ENCODE peak calls at places on chromosomes 11 and 22, in five cellular contexts. One of them, this sample, is unnamed.

GRCh38 chr11:36564376-36565032 is 3.3 kb upstream of the RAG1 start:
- DNase-seq in GM23338: peak; percentile 85
- DNase-seq in cardiac muscle cell: peak; percentile 75
- DNase-seq in pancreas: no peak
- DNase-seq in A549: peak; percentile 15
- DNase-seq in this sample: peak; percentile 30

GRCh38 chr11:71253794-71254193 is 1.4 kb upstream of the SHANK2 start:
- DNase-seq in GM23338: no peak
- DNase-seq in cardiac muscle cell: no peak
- DNase-seq in pancreas: no peak
- DNase-seq in A549: no peak
- DNase-seq in this sample: no peak

GRCh38 chr11:2760196-2760871 is 60.5 kb upstream of the KCNQ1OT1 start:
- DNase-seq in GM23338: no peak
- DNase-seq in cardiac muscle cell: no peak
- DNase-seq in pancreas: peak; percentile 38
- DNase-seq in A549: no peak
- DNase-seq in this sample: peak; percentile 38

GRCh38 chr22:38415561-38416321 is 39.3 kb downstream of the KCNJ4 start:
- DNase-seq in GM23338: peak; percentile 69
- DNase-seq in cardiac muscle cell: no peak
- DNase-seq in pancreas: peak; percentile 48
- DNase-seq in A549: no peak
- DNase-seq in this sample: no peak

GRCh38 chr11:1473786-1474185 is 12.8 kb downstream of the MOB2 start:
- DNase-seq in GM23338: no peak
- DNase-seq in cardiac muscle cell: no peak
- DNase-seq in pancreas: no peak
- DNase-seq in A549: no peak
- DNase-seq in this sample: no peak

GRCh38 chr11:69654660-69655478 is 13.9 kb downstream of the CCND1 start:
- DNase-seq in GM23338: peak; percentile 24
- DNase-seq in cardiac muscle cell: no peak
- DNase-seq in pancreas: peak; percentile 77
- DNase-seq in A549: peak; percentile 88
- DNase-seq in this sample: peak; percentile 94

GRCh38 chr11:73152086-73152853 is 10.2 kb upstream of the FCHSD2 start:
- DNase-seq in GM23338: no peak
- DNase-seq in cardiac muscle cell: no peak
- DNase-seq in pancreas: no peak
- DNase-seq in A549: no peak
- DNase-seq in this sample: no peak

GRCh38 chr22:26409705-26410376 is 19.2 kb upstream of the ASPHD2 start:
- DNase-seq in GM23338: no peak
- DNase-seq in cardiac muscle cell: no peak
- DNase-seq in pancreas: no peak
- DNase-seq in A549: no peak
- DNase-seq in this sample: no peak

GRCh38 chr11:57321388-57321995 is 3.3 kb downstream of the TNKS1BP1 start:
- DNase-seq in GM23338: no peak
- DNase-seq in cardiac muscle cell: no peak
- DNase-seq in pancreas: peak; percentile 68
- DNase-seq in A549: peak; percentile 53
- DNase-seq in this sample: no peak

GRCh38 chr11:47514825-47515647 is 37.9 kb downstream of the CELF1 start:
- DNase-seq in GM23338: peak; percentile 51
- DNase-seq in cardiac muscle cell: peak; percentile 82
- DNase-seq in pancreas: no peak
- DNase-seq in A549: no peak
- DNase-seq in this sample: no peak

GRCh38 chr22:24510694-24511625 is 15.8 kb downstream of the UPB1 start:
- DNase-seq in GM23338: no peak
- DNase-seq in cardiac muscle cell: peak; percentile 88
- DNase-seq in pancreas: no peak
- DNase-seq in A549: no peak
- DNase-seq in this sample: no peak

GRCh38 chr11:61949169-61950034 is 749 bp upstream of the BEST1 start:
- DNase-seq in GM23338: peak; percentile 88
- DNase-seq in cardiac muscle cell: peak; percentile 98
- DNase-seq in pancreas: peak; percentile 82
- DNase-seq in A549: peak; percentile 51
- DNase-seq in this sample: peak; percentile 85

GRCh38 chr22:49476176-49476575 is 351.5 kb downstream of the BRD1 start:
- DNase-seq in GM23338: no peak
- DNase-seq in cardiac muscle cell: no peak
- DNase-seq in pancreas: no peak
- DNase-seq in A549: no peak
- DNase-seq in this sample: no peak

GRCh38 chr11:117300301-117300700 is 9.2 kb downstream of the BACE1-AS start:
- DNase-seq in GM23338: peak; percentile 63
- DNase-seq in cardiac muscle cell: peak; percentile 63
- DNase-seq in pancreas: peak; percentile 84
- DNase-seq in A549: no peak
- DNase-seq in this sample: no peak

GRCh38 chr11:63592975-63593395 is 21.2 kb downstream of the PLAAT3 start:
- DNase-seq in GM23338: peak; percentile 60
- DNase-seq in cardiac muscle cell: peak; percentile 59
- DNase-seq in pancreas: no peak
- DNase-seq in A549: peak; percentile 45
- DNase-seq in this sample: peak; percentile 69

GRCh38 chr22:37121887-37122591 is 12.5 kb upstream of the TMPRSS6 start:
- DNase-seq in GM23338: peak; percentile 37
- DNase-seq in cardiac muscle cell: peak; percentile 34
- DNase-seq in pancreas: no peak
- DNase-seq in A549: no peak
- DNase-seq in this sample: peak; percentile 60

GRCh38 chr11:17734986-17735822 is 623 bp downstream of the KCNC1 start:
- DNase-seq in GM23338: peak; percentile 87
- DNase-seq in cardiac muscle cell: peak; percentile 82
- DNase-seq in pancreas: peak; percentile 92
- DNase-seq in A549: peak; percentile 56
- DNase-seq in this sample: peak; percentile 71

GRCh38 chr11:80722616-80723015 is 1281.8 kb upstream of the TENM4 start:
- DNase-seq in GM23338: no peak
- DNase-seq in cardiac muscle cell: peak; percentile 54
- DNase-seq in pancreas: no peak
- DNase-seq in A549: no peak
- DNase-seq in this sample: no peak

GRCh38 chr11:60912223-60912850 is 1.6 kb upstream of the TMEM109 start:
- DNase-seq in GM23338: peak; percentile 35
- DNase-seq in cardiac muscle cell: no peak
- DNase-seq in pancreas: no peak
- DNase-seq in A549: no peak
- DNase-seq in this sample: no peak

GRCh38 chr11:85810871-85811611 is at the start of gene SYTL2:
- DNase-seq in GM23338: peak; percentile 86
- DNase-seq in cardiac muscle cell: peak; percentile 46
- DNase-seq in pancreas: peak; percentile 85
- DNase-seq in A549: peak; percentile 75
- DNase-seq in this sample: peak; percentile 47

GRCh38 chr22:33917744-33918406 is 2.4 kb downstream of the LARGE1 start:
- DNase-seq in GM23338: peak; percentile 66
- DNase-seq in cardiac muscle cell: no peak
- DNase-seq in pancreas: no peak
- DNase-seq in A549: no peak
- DNase-seq in this sample: no peak

GRCh38 chr11:30919389-30920172 is 333.4 kb upstream of the MPPED2 start:
- DNase-seq in GM23338: no peak
- DNase-seq in cardiac muscle cell: no peak
- DNase-seq in pancreas: no peak
- DNase-seq in A549: no peak
- DNase-seq in this sample: no peak

GRCh38 chr11:124670732-124671131 is 2.8 kb downstream of the SIAE start:
- DNase-seq in GM23338: peak; percentile 20
- DNase-seq in cardiac muscle cell: peak; percentile 62
- DNase-seq in pancreas: no peak
- DNase-seq in A549: no peak
- DNase-seq in this sample: no peak

GRCh38 chr11:2847511-2847910 is 38.1 kb downstream of the CDKN1C start:
- DNase-seq in GM23338: no peak
- DNase-seq in cardiac muscle cell: no peak
- DNase-seq in pancreas: no peak
- DNase-seq in A549: no peak
- DNase-seq in this sample: no peak

DNA sequence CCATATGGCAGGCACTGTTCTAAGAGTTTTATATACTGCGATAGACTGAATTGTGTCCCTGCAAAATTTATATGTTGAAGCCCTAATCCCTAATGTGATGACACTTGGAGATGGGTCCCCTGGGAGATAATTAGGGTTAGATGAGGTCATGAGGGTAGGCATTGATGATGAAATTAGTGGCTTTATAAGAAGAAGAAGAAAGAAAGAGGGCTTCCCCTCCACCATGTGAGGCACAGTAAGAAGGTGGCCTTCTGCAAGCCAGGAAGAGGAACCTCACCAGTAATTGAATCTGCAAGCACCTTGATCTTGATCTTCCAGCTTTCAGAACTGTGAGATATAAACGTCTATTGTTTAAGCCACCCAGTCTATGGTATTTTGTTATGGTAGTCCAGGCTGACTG is 46.6 kb upstream of the TENM4 start:
- DNase-seq in GM23338: no peak
- DNase-seq in cardiac muscle cell: no peak
- DNase-seq in pancreas: no peak
- DNase-seq in A549: no peak
- DNase-seq in this sample: no peak
- H3K27ac ChIP-seq in GM23338: no peak overlapping the region
- H3K27ac ChIP-seq in cardiac muscle cell: no peak overlapping the region
- H3K27ac ChIP-seq in pancreas: no peak overlapping the region
- H3K27ac ChIP-seq in A549: no peak overlapping the region
- H3K27ac ChIP-seq in this sample: no peak overlapping the region

GRCh38 chr22:19713650-19714319 is 518 bp upstream of the SEPTIN5 start:
- DNase-seq in GM23338: peak; percentile 60
- DNase-seq in cardiac muscle cell: no peak
- DNase-seq in pancreas: peak; percentile 79
- DNase-seq in A549: no peak
- DNase-seq in this sample: no peak
- H3K4me1 ChIP-seq in GM23338: peaks cover 4% of the 10 kb centered on the region
- H3K4me1 ChIP-seq in cardiac muscle cell: no peaks in the 10 kb centered on the region
- H3K4me1 ChIP-seq in pancreas: no peaks in the 10 kb centered on the region
- H3K4me1 ChIP-seq in A549: peaks cover 8% of the 10 kb centered on the region
- H3K4me1 ChIP-seq in this sample: peaks cover 26% of the 10 kb centered on the region

DNA sequence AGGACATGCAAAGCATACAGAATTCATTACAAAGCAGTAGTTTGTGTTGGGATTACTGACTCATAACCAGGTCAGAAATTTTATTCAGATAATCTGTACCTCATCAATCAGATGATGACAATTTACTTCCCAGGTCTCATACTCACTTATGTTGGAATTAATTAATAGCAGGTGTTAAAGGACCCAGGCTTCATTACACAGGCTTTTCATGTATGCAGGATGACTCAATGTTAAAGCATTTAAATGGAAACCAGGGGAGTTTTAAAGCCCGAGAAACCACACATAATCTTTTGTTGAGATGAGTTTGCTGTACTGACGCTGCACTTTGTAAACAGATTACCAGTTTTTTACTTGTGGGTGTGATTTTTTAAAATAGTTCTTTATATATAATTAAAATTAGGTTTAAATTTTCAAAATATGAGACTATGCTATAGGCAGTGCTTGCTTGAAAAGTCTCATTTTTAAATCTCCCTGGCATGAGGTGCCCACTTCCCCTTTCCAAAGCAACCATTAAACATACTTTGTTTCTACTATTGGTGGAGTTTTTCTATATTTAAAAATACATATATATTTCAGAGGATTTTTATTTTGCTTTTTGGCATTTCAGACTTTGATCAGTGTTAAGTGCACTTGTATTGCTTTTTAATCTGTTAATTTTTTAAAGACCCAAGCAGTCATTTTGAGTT is 41.0 kb downstream of the CEP57 start:
- DNase-seq in GM23338: no peak
- DNase-seq in cardiac muscle cell: peak; percentile 71
- DNase-seq in pancreas: no peak
- DNase-seq in A549: no peak
- DNase-seq in this sample: peak; percentile 52
- H3K27ac ChIP-seq in GM23338: no peak overlapping the region
- H3K27ac ChIP-seq in cardiac muscle cell: no peak overlapping the region
- H3K27ac ChIP-seq in pancreas: no peak overlapping the region
- H3K27ac ChIP-seq in A549: no peak overlapping the region
- H3K27ac ChIP-seq in this sample: peak overlapping the region; percentile 68

GRCh38 chr11:76276773-76277155 is 70.5 kb upstream of the WNT11 start:
- DNase-seq in GM23338: no peak
- DNase-seq in cardiac muscle cell: no peak
- DNase-seq in pancreas: peak; percentile 51
- DNase-seq in A549: no peak
- DNase-seq in this sample: no peak
- H3K4me1 ChIP-seq in GM23338: peaks cover 19% of the 10 kb centered on the region
- H3K4me1 ChIP-seq in cardiac muscle cell: no peaks in the 10 kb centered on the region
- H3K4me1 ChIP-seq in pancreas: no peaks in the 10 kb centered on the region
- H3K4me1 ChIP-seq in A549: no peaks in the 10 kb centered on the region
- H3K4me1 ChIP-seq in this sample: no peaks in the 10 kb centered on the region

GRCh38 chr11:9754041-9754471 is 90.2 kb downstream of the SWAP70 start:
- DNase-seq in GM23338: no peak
- DNase-seq in cardiac muscle cell: no peak
- DNase-seq in pancreas: no peak
- DNase-seq in A549: no peak
- DNase-seq in this sample: no peak

GRCh38 chr11:9755561-9755960 is 91.7 kb downstream of the SWAP70 start:
- DNase-seq in GM23338: no peak
- DNase-seq in cardiac muscle cell: peak; percentile 91
- DNase-seq in pancreas: no peak
- DNase-seq in A549: no peak
- DNase-seq in this sample: peak; percentile 88

GRCh38 chr11:9757809-9758675 is 94.2 kb downstream of the SWAP70 start:
- DNase-seq in GM23338: peak; percentile 80
- DNase-seq in cardiac muscle cell: peak; percentile 86
- DNase-seq in pancreas: peak; percentile 95
- DNase-seq in A549: peak; percentile 92
- DNase-seq in this sample: peak; percentile 79

GRCh38 chr11:9756878-9757277 is 93.0 kb downstream of the SWAP70 start:
- DNase-seq in GM23338: no peak
- DNase-seq in cardiac muscle cell: no peak
- DNase-seq in pancreas: no peak
- DNase-seq in A549: no peak
- DNase-seq in this sample: no peak

DNA sequence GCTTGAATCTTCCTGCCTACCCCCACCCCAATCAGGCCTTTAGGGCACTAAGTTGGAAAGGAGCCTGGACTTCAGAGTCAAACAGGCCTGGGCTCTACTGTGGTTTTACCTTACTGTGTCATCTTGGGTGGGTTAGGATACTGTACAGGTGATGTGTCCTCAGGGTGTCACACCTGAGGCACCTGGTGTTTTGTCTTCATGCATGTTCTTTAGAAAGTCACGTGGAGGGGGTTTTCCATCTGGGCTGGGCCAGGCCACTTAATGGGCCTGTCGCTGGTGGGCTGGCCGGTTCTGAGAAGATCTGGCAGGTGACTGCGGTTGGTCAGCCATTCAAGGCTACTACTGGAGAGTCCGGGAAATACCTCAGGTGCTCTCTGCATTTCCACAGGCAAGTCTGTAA is 92.6 kb downstream of the SWAP70 start:
- DNase-seq in GM23338: no peak
- DNase-seq in cardiac muscle cell: no peak
- DNase-seq in pancreas: peak; percentile 54
- DNase-seq in A549: no peak
- DNase-seq in this sample: no peak
- H3K27ac ChIP-seq in GM23338: no peak overlapping the region
- H3K27ac ChIP-seq in cardiac muscle cell: no peak overlapping the region
- H3K27ac ChIP-seq in pancreas: no peak overlapping the region
- H3K27ac ChIP-seq in A549: peak overlapping the region; percentile 95
- H3K27ac ChIP-seq in this sample: no peak overlapping the region